ENCODE peak calls at places on chromosomes 13 and 19, in five cellular contexts. One of them, this sample, is unnamed.

GRCh38 chr19:30884146-30884812 is 465.0 kb downstream of the TSHZ3 start:
- DNase-seq in cerebellar cortex: no peak
- DNase-seq in activated CD8-positive, alpha-beta memory T cell treated with anti-CD3 and anti-CD28 coated beads, Interleukin-2, amount 50 U/mL, for 48 hours: no peak
- DNase-seq in foreskin fibroblast: no peak
- DNase-seq in ovary: no peak
- DNase-seq in this sample: no peak

GRCh38 chr13:95245072-95245471 is 56.2 kb downstream of the ABCC4 start:
- DNase-seq in activated CD8-positive, alpha-beta memory T cell treated with anti-CD3 and anti-CD28 coated beads, Interleukin-2, amount 50 U/mL, for 48 hours: no peak
- DNase-seq in foreskin fibroblast: no peak
- DNase-seq in ovary: no peak
- DNase-seq in cerebellar cortex: no peak
- DNase-seq in this sample: no peak

GRCh38 chr13:76994281-76994680 is 2.4 kb downstream of the CLN5 start:
- DNase-seq in foreskin fibroblast: peak
- DNase-seq in ovary: no peak
- DNase-seq in activated CD8-positive, alpha-beta memory T cell treated with anti-CD3 and anti-CD28 coated beads, Interleukin-2, amount 50 U/mL, for 48 hours: no peak
- DNase-seq in cerebellar cortex: no peak
- DNase-seq in this sample: no peak

GRCh38 chr13:102317593-102317992 is 84.3 kb downstream of the FGF14 start:
- DNase-seq in ovary: peak
- DNase-seq in activated CD8-positive, alpha-beta memory T cell treated with anti-CD3 and anti-CD28 coated beads, Interleukin-2, amount 50 U/mL, for 48 hours: no peak
- DNase-seq in foreskin fibroblast: peak
- DNase-seq in cerebellar cortex: peak
- DNase-seq in this sample: peak

GRCh38 chr13:106143392-106143791 is 392.1 kb downstream of the EFNB2 start:
- DNase-seq in cerebellar cortex: no peak
- DNase-seq in foreskin fibroblast: peak
- DNase-seq in activated CD8-positive, alpha-beta memory T cell treated with anti-CD3 and anti-CD28 coated beads, Interleukin-2, amount 50 U/mL, for 48 hours: no peak
- DNase-seq in ovary: no peak
- DNase-seq in this sample: no peak

GRCh38 chr13:110346661-110347067 is 39.6 kb downstream of the COL4A2 start:
- DNase-seq in cerebellar cortex: no peak
- DNase-seq in activated CD8-positive, alpha-beta memory T cell treated with anti-CD3 and anti-CD28 coated beads, Interleukin-2, amount 50 U/mL, for 48 hours: no peak
- DNase-seq in ovary: no peak
- DNase-seq in foreskin fibroblast: no peak
- DNase-seq in this sample: no peak

GRCh38 chr19:32555786-32556185 is 25.2 kb upstream of the PDCD5 start:
- DNase-seq in cerebellar cortex: no peak
- DNase-seq in ovary: no peak
- DNase-seq in activated CD8-positive, alpha-beta memory T cell treated with anti-CD3 and anti-CD28 coated beads, Interleukin-2, amount 50 U/mL, for 48 hours: no peak
- DNase-seq in foreskin fibroblast: no peak
- DNase-seq in this sample: no peak

GRCh38 chr13:28636677-28637317 is 22.1 kb upstream of the POMP start:
- DNase-seq in ovary: no peak
- DNase-seq in foreskin fibroblast: peak
- DNase-seq in activated CD8-positive, alpha-beta memory T cell treated with anti-CD3 and anti-CD28 coated beads, Interleukin-2, amount 50 U/mL, for 48 hours: peak
- DNase-seq in cerebellar cortex: peak
- DNase-seq in this sample: no peak

GRCh38 chr13:44313674-44314073 is 60.0 kb upstream of the SERP2 start:
- DNase-seq in activated CD8-positive, alpha-beta memory T cell treated with anti-CD3 and anti-CD28 coated beads, Interleukin-2, amount 50 U/mL, for 48 hours: no peak
- DNase-seq in ovary: no peak
- DNase-seq in foreskin fibroblast: peak
- DNase-seq in cerebellar cortex: no peak
- DNase-seq in this sample: no peak

GRCh38 chr19:4051175-4052101 is 15.3 kb downstream of the ZBTB7A start:
- DNase-seq in activated CD8-positive, alpha-beta memory T cell treated with anti-CD3 and anti-CD28 coated beads, Interleukin-2, amount 50 U/mL, for 48 hours: peak
- DNase-seq in foreskin fibroblast: peak
- DNase-seq in ovary: no peak
- DNase-seq in cerebellar cortex: no peak
- DNase-seq in this sample: no peak

GRCh38 chr19:7644550-7644877 is 7.6 kb downstream of the STXBP2 start:
- DNase-seq in cerebellar cortex: no peak
- DNase-seq in ovary: no peak
- DNase-seq in foreskin fibroblast: no peak
- DNase-seq in activated CD8-positive, alpha-beta memory T cell treated with anti-CD3 and anti-CD28 coated beads, Interleukin-2, amount 50 U/mL, for 48 hours: no peak
- DNase-seq in this sample: no peak

GRCh38 chr13:42266464-42266863 is 5.5 kb upstream of the AKAP11 start:
- DNase-seq in foreskin fibroblast: peak
- DNase-seq in activated CD8-positive, alpha-beta memory T cell treated with anti-CD3 and anti-CD28 coated beads, Interleukin-2, amount 50 U/mL, for 48 hours: no peak
- DNase-seq in ovary: no peak
- DNase-seq in cerebellar cortex: no peak
- DNase-seq in this sample: no peak

This sample was measured in left ventricle myocardium superior.